ENCODE peak calls at places on chromosomes 12 and 14, in four cellular contexts. S is non-pigmented ciliary epithelial cell, N is ureter, H is RWPE2. B is an unnamed sample.

GRCh38 chr12:95224202-95225170 is 6.9 kb downstream of the VEZT start:
- DNase-seq in S (no peak), N (no peak), H (no peak), B (no peak)

GRCh38 chr14:33805593-33805992 is 145.3 kb downstream of the EGLN3 start:
- DNase-seq in S (no peak), N (no peak), H (no peak), B (no peak)

GRCh38 chr12:46965137-46965536 is 114.3 kb upstream of the PCED1B start:
- DNase-seq in S (no peak), N (no peak), H (no peak), B (no peak)

GRCh38 chr12:92000587-92000986 is 145.1 kb downstream of the BTG1 start:
- DNase-seq in S (no peak), N (no peak), H (no peak), B (no peak)

GRCh38 chr14:37223947-37224474 is 26.3 kb downstream of the MIPOL1 start:
- DNase-seq in S (no peak), N (no peak), H (no peak), B (no peak)

GRCh38 chr12:69623970-69624369 is 13.3 kb upstream of the LRRC10 start:
- DNase-seq in S (no peak), N (no peak), H (no peak), B (peak)

GRCh38 chr14:77508249-77508648 is 9.6 kb upstream of the ISM2 start:
- DNase-seq in S (peak), N (no peak), H (no peak), B (peak)

GRCh38 chr14:68562911-68563255 is 230.0 kb downstream of the ZFP36L1 start:
- DNase-seq in S (no peak), N (no peak), H (no peak), B (no peak)

GRCh38 chr12:123655420-123655819 is 15.5 kb upstream of the TCTN2 start:
- DNase-seq in S (no peak), N (no peak), H (no peak), B (no peak)

GRCh38 chr12:28415755-28416154 is 225.5 kb downstream of the CCDC91 start:
- DNase-seq in S (peak), N (no peak), H (no peak), B (peak)

GRCh38 chr12:130509454-130509853 is 171.8 kb downstream of the PIWIL1 start:
- DNase-seq in S (no peak), N (no peak), H (no peak), B (no peak)

GRCh38 chr14:32761381-32761968 is 177.2 kb upstream of the NPAS3 start:
- DNase-seq in S (peak), N (no peak), H (no peak), B (peak)

GRCh38 chr14:98580131-98580678 is 691.8 kb downstream of the BCL11B start:
- DNase-seq in S (no peak), N (no peak), H (no peak), B (no peak)

GRCh38 chr14:24271834-24272263 is 452 bp upstream of the RABGGTA start:
- DNase-seq in S (no peak), N (no peak), H (no peak), B (no peak)

GRCh38 chr12:25935355-25936144 is 22.9 kb upstream of the RASSF8 start:
- DNase-seq in S (no peak), N (no peak), H (no peak), B (peak)

GRCh38 chr14:96797943-96798349 is 764 bp downstream of the VRK1 start:
- DNase-seq in S (no peak), N (no peak), H (no peak), B (no peak)

GRCh38 chr14:20632831-20633771 is 8.4 kb downstream of the OR6S1 start:
- DNase-seq in S (peak), N (peak), H (no peak), B (no peak)

GRCh38 chr12:7042847-7043246 is 17.7 kb upstream of the C1S start:
- DNase-seq in S (no peak), N (no peak), H (no peak), B (no peak)

GRCh38 chr14:97977711-97978261 is 1180.6 kb downstream of the VRK1 start:
- DNase-seq in S (no peak), N (peak), H (peak), B (peak)

GRCh38 chr14:104851896-104852663 is 13.0 kb upstream of the CEP170B start:
- DNase-seq in S (no peak), N (no peak), H (peak), B (no peak)

GRCh38 chr12:3881208-3881980 is 8.2 kb upstream of the PARP11 start:
- DNase-seq in S (no peak), N (no peak), H (no peak), B (no peak)

GRCh38 chr12:14946856-14947255 is 8.5 kb upstream of the ERP27 start:
- DNase-seq in S (no peak), N (no peak), H (no peak), B (no peak)

GRCh38 chr12:4307593-4308333 is 13.2 kb upstream of the TIGAR start:
- DNase-seq in S (peak), N (peak), H (peak), B (peak)

GRCh38 chr14:68702578-68702977 is 90.3 kb downstream of the ZFP36L1 start:
- DNase-seq in S (no peak), N (no peak), H (no peak), B (no peak)

GRCh38 chr12:74619886-74620285 is 82.3 kb downstream of the ATXN7L3B start:
- DNase-seq in S (no peak), N (no peak), H (no peak), B (no peak)

GRCh38 chr12:109494348-109494881 is 17.0 kb downstream of the UBE3B start:
- DNase-seq in S (no peak), N (no peak), H (no peak), B (no peak)

B was measured in retinal pigment epithelial cell.